ENCODE peak calls at places on chromosome 20, in nine cellular contexts. L, V, E, N, D, R, P, T and C are unnamed samples.

GRCh38 chr20:54292186-54292585 is 84.3 kb downstream of the PFDN4 start:
- DNase-seq in R (peak), N (no peak), V (peak), T (no peak), L (no peak), E (no peak), D (no peak), P (no peak), C (no peak)

GRCh38 chr20:63457737-63458136 is 14.7 kb downstream of the KCNQ2 start:
- DNase-seq in D (no peak), E (no peak), L (no peak), T (no peak), V (peak), R (peak), P (no peak), N (no peak), C (no peak)

GRCh38 chr20:17938889-17939619 is 29.5 kb downstream of the SNX5 start:
- DNase-seq in D (peak), T (peak), L (peak), P (peak), R (peak), V (peak), N (peak), E (peak), C (peak)

GRCh38 chr20:25084616-25085187 is 2.8 kb upstream of the VSX1 start:
- DNase-seq in T (no peak), L (no peak), P (no peak), D (peak), V (no peak), E (no peak), N (no peak), R (no peak), C (peak)

GRCh38 chr20:1822564-1823420 is 72.4 kb upstream of the SIRPA start:
- DNase-seq in T (no peak), V (peak), R (no peak), P (no peak), L (no peak), N (no peak), E (no peak), D (no peak), C (no peak)

GRCh38 chr20:1946762-1947534 is 46.9 kb downstream of the PDYN start:
- DNase-seq in D (peak), E (no peak), T (no peak), N (no peak), L (no peak), V (peak), P (peak), R (no peak), C (peak)

GRCh38 chr20:16404171-16404570 is 169.1 kb downstream of the KIF16B start:
- DNase-seq in D (no peak), P (no peak), L (no peak), N (no peak), V (no peak), T (no peak), R (no peak), E (no peak), C (no peak)

GRCh38 chr20:46350201-46350985 is 42.1 kb upstream of the CDH22 start:
- DNase-seq in V (peak), D (peak), T (peak), L (peak), E (no peak), P (no peak), R (peak), N (peak), C (peak)

GRCh38 chr20:64192406-64192805 is 28.2 kb downstream of the MYT1 start:
- DNase-seq in N (no peak), R (peak), E (no peak), P (no peak), D (peak), T (no peak), L (no peak), V (no peak), C (peak)

GRCh38 chr20:15561707-15562106 is 1011.5 kb downstream of the KIF16B start:
- DNase-seq in V (no peak), R (no peak), D (peak), L (no peak), T (no peak), P (no peak), E (no peak), N (no peak), C (no peak)

GRCh38 chr20:58650181-58650775 is 805 bp upstream of the STX16 start:
- DNase-seq in L (no peak), R (no peak), E (no peak), P (no peak), V (peak), D (peak), T (peak), N (peak), C (peak)

GRCh38 chr20:20782747-20783146 is 70.3 kb upstream of the RALGAPA2 start:
- DNase-seq in L (no peak), E (no peak), V (no peak), R (no peak), T (no peak), N (no peak), P (no peak), D (no peak), C (no peak)

GRCh38 chr20:32796383-32797159 is 23.2 kb upstream of the MAPRE1 start:
- DNase-seq in V (no peak), D (no peak), N (no peak), T (no peak), E (no peak), L (no peak), R (no peak), P (no peak), C (no peak)

GRCh38 chr20:48797275-48797825 is 30.4 kb downstream of the PREX1 start:
- DNase-seq in E (no peak), D (no peak), R (no peak), L (no peak), V (no peak), T (no peak), P (peak), N (no peak), C (no peak)

GRCh38 chr20:32207626-32208498 is at the start of the genes PLAGL2 and POFUT1:
- DNase-seq in E (peak), V (peak), T (peak), D (peak), R (peak), P (peak), L (peak), N (peak), C (peak)

GRCh38 chr20:2521369-2522305 is 12.9 kb upstream of the ZNF343 start:
- DNase-seq in N (no peak), R (peak), E (no peak), L (peak), V (peak), T (peak), D (peak), P (peak), C (peak)

GRCh38 chr20:59145926-59146800 is 17.5 kb upstream of the ZNF831 start:
- DNase-seq in P (no peak), E (no peak), L (peak), T (peak), D (no peak), N (no peak), R (no peak), V (no peak), C (no peak)

GRCh38 chr20:57580478-57581201 is 19.7 kb downstream of the PCK1 start:
- DNase-seq in R (no peak), P (no peak), L (no peak), N (no peak), E (no peak), D (no peak), T (no peak), V (no peak), C (no peak)

GRCh38 chr20:50278684-50279531 is 88.3 kb downstream of the CEBPB start:
- DNase-seq in N (no peak), P (peak), T (no peak), E (no peak), V (no peak), D (peak), L (no peak), R (no peak), C (no peak)

GRCh38 chr20:6993016-6993415 is 225.5 kb downstream of the BMP2 start:
- DNase-seq in P (no peak), N (no peak), R (peak), D (no peak), L (no peak), E (no peak), V (peak), T (no peak), C (no peak)

GRCh38 chr20:745683-746301 is 22.5 kb downstream of the SLC52A3 start:
- DNase-seq in N (no peak), E (no peak), V (no peak), L (no peak), R (no peak), P (no peak), D (no peak), T (no peak), C (no peak)

GRCh38 chr20:4130404-4131189 is 115.2 kb upstream of the RNF24 start:
- DNase-seq in E (no peak), D (no peak), L (peak), R (no peak), V (peak), P (no peak), N (no peak), T (peak), C (no peak)

GRCh38 chr20:19784511-19785172 is 26.6 kb downstream of the RIN2 start:
- DNase-seq in E (peak), L (peak), P (peak), R (peak), N (no peak), V (peak), D (peak), T (peak), C (peak)

GRCh38 chr20:14418441-14418840 is 81.0 kb upstream of the FLRT3 start:
- DNase-seq in R (no peak), N (no peak), D (no peak), T (no peak), L (no peak), P (no peak), V (no peak), E (no peak), C (no peak)

GRCh38 chr20:57748601-57749130 is 38.9 kb upstream of the PMEPA1 start:
- DNase-seq in V (peak), T (peak), D (peak), R (peak), P (peak), L (peak), E (no peak), N (peak), C (no peak)

GRCh38 chr20:35617397-35618031 is 1.9 kb downstream of the SPAG4 start:
- DNase-seq in R (peak), V (peak), P (peak), E (peak), T (peak), L (peak), N (peak), D (peak), C (peak)

GRCh38 chr20:50259705-50260479 is 69.3 kb downstream of the CEBPB start:
- DNase-seq in R (peak), D (no peak), T (no peak), P (peak), N (no peak), L (no peak), E (no peak), V (no peak), C (no peak)

GRCh38 chr20:33659341-33660034 is 2.6 kb upstream of the C20orf144 start:
- DNase-seq in D (no peak), R (no peak), P (no peak), V (no peak), T (no peak), L (no peak), E (no peak), N (no peak), C (no peak)

GRCh38 chr20:3781153-3781910 is at the start of gene SPEF1:
- DNase-seq in V (peak), R (peak), L (peak), N (no peak), P (peak), D (peak), T (peak), E (peak), C (peak)

GRCh38 chr20:47677314-47678129 is 107.8 kb downstream of the SULF2 start:
- DNase-seq in N (peak), D (peak), L (peak), R (peak), T (peak), E (peak), V (peak), P (no peak), C (peak)

GRCh38 chr20:17556842-17557674 is 12.8 kb upstream of the DSTN start:
- DNase-seq in L (no peak), D (no peak), V (peak), E (no peak), R (peak), P (peak), T (no peak), N (no peak), C (peak)